ENCODE peak calls at places on chromosomes 13 and 19, in four cellular contexts. One of them, this sample, is unnamed.

GRCh38 chr13:42272115-42272756 is at the start of gene AKAP11:
- DNase-seq in AG09319: no peak
- DNase-seq in SK-MEL-5: peak; percentile 35
- DNase-seq in activated CD4-positive, alpha-beta T cell treated with anti-CD3 and anti-CD28 coated beads, Interleukin-2, amount 10 ng/mL, durations not matched to agents 7 days and 5 days: peak; percentile 46
- DNase-seq in this sample: peak; percentile 65

GRCh38 chr13:30148171-30148754 is 159.1 kb downstream of the KATNAL1 start:
- DNase-seq in activated CD4-positive, alpha-beta T cell treated with anti-CD3 and anti-CD28 coated beads, Interleukin-2, amount 10 ng/mL, durations not matched to agents 7 days and 5 days: peak; percentile 72
- DNase-seq in AG09319: no peak
- DNase-seq in SK-MEL-5: no peak
- DNase-seq in this sample: peak; percentile 72

GRCh38 chr19:47495478-47496372 is 11.7 kb upstream of the KPTN start:
- DNase-seq in activated CD4-positive, alpha-beta T cell treated with anti-CD3 and anti-CD28 coated beads, Interleukin-2, amount 10 ng/mL, durations not matched to agents 7 days and 5 days: no peak
- DNase-seq in AG09319: no peak
- DNase-seq in SK-MEL-5: no peak
- DNase-seq in this sample: no peak

GRCh38 chr13:101398191-101398590 is 18.1 kb downstream of the NALCN start:
- DNase-seq in activated CD4-positive, alpha-beta T cell treated with anti-CD3 and anti-CD28 coated beads, Interleukin-2, amount 10 ng/mL, durations not matched to agents 7 days and 5 days: no peak
- DNase-seq in SK-MEL-5: no peak
- DNase-seq in AG09319: no peak
- DNase-seq in this sample: no peak

GRCh38 chr13:63773476-63773875 is 2357.8 kb upstream of the PCDH20 start:
- DNase-seq in SK-MEL-5: no peak
- DNase-seq in activated CD4-positive, alpha-beta T cell treated with anti-CD3 and anti-CD28 coated beads, Interleukin-2, amount 10 ng/mL, durations not matched to agents 7 days and 5 days: no peak
- DNase-seq in AG09319: no peak
- DNase-seq in this sample: no peak

GRCh38 chr13:113045214-113046007 is 60.2 kb upstream of the F7 start:
- DNase-seq in SK-MEL-5: no peak
- DNase-seq in activated CD4-positive, alpha-beta T cell treated with anti-CD3 and anti-CD28 coated beads, Interleukin-2, amount 10 ng/mL, durations not matched to agents 7 days and 5 days: no peak
- DNase-seq in AG09319: no peak
- DNase-seq in this sample: no peak

GRCh38 chr13:58437436-58437835 is 805.9 kb downstream of the PCDH17 start:
- DNase-seq in SK-MEL-5: no peak
- DNase-seq in activated CD4-positive, alpha-beta T cell treated with anti-CD3 and anti-CD28 coated beads, Interleukin-2, amount 10 ng/mL, durations not matched to agents 7 days and 5 days: no peak
- DNase-seq in AG09319: no peak
- DNase-seq in this sample: no peak

GRCh38 chr19:3578390-3578789 is 5.6 kb downstream of the HMG20B start:
- DNase-seq in SK-MEL-5: no peak
- DNase-seq in activated CD4-positive, alpha-beta T cell treated with anti-CD3 and anti-CD28 coated beads, Interleukin-2, amount 10 ng/mL, durations not matched to agents 7 days and 5 days: no peak
- DNase-seq in AG09319: no peak
- DNase-seq in this sample: no peak

GRCh38 chr13:113597386-113598080 is 13.0 kb downstream of the TFDP1 start:
- DNase-seq in activated CD4-positive, alpha-beta T cell treated with anti-CD3 and anti-CD28 coated beads, Interleukin-2, amount 10 ng/mL, durations not matched to agents 7 days and 5 days: no peak
- DNase-seq in AG09319: no peak
- DNase-seq in SK-MEL-5: no peak
- DNase-seq in this sample: no peak

GRCh38 chr13:51768378-51768921 is 35.5 kb downstream of the DHRS12 start:
- DNase-seq in activated CD4-positive, alpha-beta T cell treated with anti-CD3 and anti-CD28 coated beads, Interleukin-2, amount 10 ng/mL, durations not matched to agents 7 days and 5 days: no peak
- DNase-seq in SK-MEL-5: peak; percentile 52
- DNase-seq in AG09319: no peak
- DNase-seq in this sample: no peak

GRCh38 chr19:49338691-49339363 is 3.6 kb downstream of the CD37 start:
- DNase-seq in AG09319: no peak
- DNase-seq in activated CD4-positive, alpha-beta T cell treated with anti-CD3 and anti-CD28 coated beads, Interleukin-2, amount 10 ng/mL, durations not matched to agents 7 days and 5 days: no peak
- DNase-seq in SK-MEL-5: no peak
- DNase-seq in this sample: no peak

GRCh38 chr19:970695-971094 is 13.4 kb upstream of the WDR18 start:
- DNase-seq in AG09319: no peak
- DNase-seq in SK-MEL-5: no peak
- DNase-seq in activated CD4-positive, alpha-beta T cell treated with anti-CD3 and anti-CD28 coated beads, Interleukin-2, amount 10 ng/mL, durations not matched to agents 7 days and 5 days: no peak
- DNase-seq in this sample: no peak

GRCh38 chr13:31029129-31029528 is 96.7 kb downstream of the TEX26 start:
- DNase-seq in SK-MEL-5: no peak
- DNase-seq in AG09319: no peak
- DNase-seq in activated CD4-positive, alpha-beta T cell treated with anti-CD3 and anti-CD28 coated beads, Interleukin-2, amount 10 ng/mL, durations not matched to agents 7 days and 5 days: no peak
- DNase-seq in this sample: no peak

GRCh38 chr19:55494172-55494761 is 6.0 kb downstream of the SSC5D start:
- DNase-seq in activated CD4-positive, alpha-beta T cell treated with anti-CD3 and anti-CD28 coated beads, Interleukin-2, amount 10 ng/mL, durations not matched to agents 7 days and 5 days: no peak
- DNase-seq in SK-MEL-5: no peak
- DNase-seq in AG09319: peak; percentile 74
- DNase-seq in this sample: no peak

GRCh38 chr13:48412881-48413351 is at the start of gene LPAR6:
- DNase-seq in AG09319: no peak
- DNase-seq in SK-MEL-5: peak; percentile 93
- DNase-seq in activated CD4-positive, alpha-beta T cell treated with anti-CD3 and anti-CD28 coated beads, Interleukin-2, amount 10 ng/mL, durations not matched to agents 7 days and 5 days: no peak
- DNase-seq in this sample: peak; percentile 24

This sample was measured in activated naive CD4-positive, alpha-beta T cell treated with anti-CD3 and anti-CD28 coated beads, Interleukin-2, amount 10 ng/mL, durations not matched to agents 7 days and 5 days.